ENCODE peak calls at places on chromosomes 7 and 10, in four cellular contexts. X, A, S and G are unnamed samples.

GRCh38 chr10:124270940-124271339 is 147.8 kb downstream of the OAT start:
- DNase-seq in X (no peak), A (no peak), S (no peak), G (no peak)

GRCh38 chr7:130150587-130150986 is 54.6 kb downstream of the TMEM209 start:
- DNase-seq in X (no peak), A (no peak), S (no peak), G (no peak)

GRCh38 chr7:43686991-43687390 is 42.3 kb downstream of the COA1 start:
- DNase-seq in X (no peak), A (no peak), S (no peak), G (no peak)

GRCh38 chr7:157027568-157028527 is 17.4 kb upstream of the MNX1 start:
- DNase-seq in X (no peak), A (peak), S (no peak), G (no peak)

GRCh38 chr10:113484487-113484886 is 68.4 kb upstream of the HABP2 start:
- DNase-seq in X (no peak), A (no peak), S (no peak), G (no peak)

GRCh38 chr10:31897506-31897905 is 31.1 kb downstream of the ARHGAP12 start:
- DNase-seq in X (peak), A (no peak), S (no peak), G (no peak)

GRCh38 chr10:67697646-67698245 is 1.8 kb upstream of the CTNNA3 start:
- DNase-seq in X (peak), A (peak), S (peak), G (peak)

GRCh38 chr7:112422842-112423496 is 27.3 kb upstream of the IFRD1 start:
- DNase-seq in X (peak), A (peak), S (peak), G (peak)

GRCh38 chr7:137920637-137921473 is 74.1 kb upstream of the DGKI start:
- DNase-seq in X (peak), A (no peak), S (no peak), G (no peak)

GRCh38 chr10:119309423-119309770 is 102.0 kb downstream of the GRK5 start:
- DNase-seq in X (no peak), A (no peak), S (no peak), G (no peak)

GRCh38 chr10:27759483-27760281 is 14.1 kb upstream of the MKX start:
- DNase-seq in X (no peak), A (no peak), S (no peak), G (no peak)

GRCh38 chr7:24827027-24827426 is 69.8 kb upstream of the GSDME start:
- DNase-seq in X (no peak), A (no peak), S (no peak), G (no peak)

GRCh38 chr7:83655951-83656556 is 7.1 kb upstream of the SEMA3E start:
- DNase-seq in X (peak), A (peak), S (peak), G (no peak)

GRCh38 chr7:133947458-133948044 is 179.6 kb upstream of the LRGUK start:
- DNase-seq in X (no peak), A (no peak), S (no peak), G (no peak)

GRCh38 chr7:71408276-71408675 is 276.3 kb downstream of the GALNT17 start:
- DNase-seq in X (no peak), A (no peak), S (no peak), G (no peak)

GRCh38 chr7:97409346-97409745 is 291.8 kb downstream of the SDHAF3 start:
- DNase-seq in X (no peak), A (no peak), S (no peak), G (no peak)

GRCh38 chr10:77357611-77358010 is 280.0 kb downstream of the KCNMA1 start:
- DNase-seq in X (peak), A (no peak), S (no peak), G (no peak)

GRCh38 chr10:13822475-13822874 is 235.7 kb downstream of the PRPF18 start:
- DNase-seq in X (no peak), A (no peak), S (no peak), G (no peak)

GRCh38 chr7:37400022-37400421 is 48.6 kb downstream of the ELMO1 start:
- DNase-seq in X (no peak), A (no peak), S (no peak), G (no peak)

GRCh38 chr7:111663771-111664170 is 101.5 kb upstream of the IMMP2L start:
- DNase-seq in X (no peak), A (no peak), S (no peak), G (no peak)

GRCh38 chr10:124217906-124218769 is 124.7 kb upstream of the CHST15 start:
- DNase-seq in X (no peak), A (no peak), S (no peak), G (no peak)

GRCh38 chr7:34523233-34523918 is 134.6 kb upstream of the NPSR1 start:
- DNase-seq in X (peak), A (no peak), S (no peak), G (no peak)

GRCh38 chr7:2922866-2923265 is 78.8 kb upstream of the GNA12 start:
- DNase-seq in X (no peak), A (no peak), S (no peak), G (no peak)

GRCh38 chr10:114301951-114302710 is 63.1 kb downstream of the VWA2 start:
- DNase-seq in X (no peak), A (no peak), S (no peak), G (no peak)

GRCh38 chr10:126290232-126290631 is 98.0 kb downstream of the ADAM12 start:
- DNase-seq in X (no peak), A (no peak), S (no peak), G (no peak)

GRCh38 chr7:116828281-116828680 is 34.1 kb upstream of the CAPZA2 start:
- DNase-seq in X (no peak), A (no peak), S (no peak), G (no peak)

GRCh38 chr7:148747274-148747673 is 48.6 kb downstream of the CUL1 start:
- DNase-seq in X (no peak), A (peak), S (no peak), G (no peak)

GRCh38 chr10:36573246-36573645 is 552.2 kb upstream of the ANKRD30A start:
- DNase-seq in X (no peak), A (peak), S (no peak), G (no peak)

GRCh38 chr10:118112496-118113125 is 65.9 kb upstream of the RAB11FIP2 start:
- DNase-seq in X (no peak), A (no peak), S (no peak), G (no peak)

GRCh38 chr7:102927303-102927933 is 14.6 kb downstream of the LRRC17 start:
- DNase-seq in X (peak), A (no peak), S (no peak), G (no peak)

GRCh38 chr10:59903871-59904270 is 2.5 kb downstream of the CCDC6 start:
- DNase-seq in X (peak), A (no peak), S (no peak), G (no peak)

GRCh38 chr7:116805100-116805544 is 57.3 kb upstream of the CAPZA2 start:
- DNase-seq in X (peak), A (no peak), S (peak), G (no peak)

GRCh38 chr10:34758447-34758996 is 56.6 kb downstream of the PARD3 start:
- DNase-seq in X (peak), A (no peak), S (no peak), G (no peak)

GRCh38 chr10:117541909-117542705 is 439 bp upstream of the EMX2 start:
- DNase-seq in X (peak), A (no peak), S (peak), G (no peak)